ENCODE peak calls at places on chromosomes 12 and 14, in eight cellular contexts. T is spleen; M is activated naive CD4-positive, alpha-beta T cell treated with Interleukin-2 at 50 U/mL for 16 hours; I is effector memory CD8-positive, alpha-beta T cell; U is stimulated activated naive CD8-positive, alpha-beta T cell treated with anti-CD3 and anti-CD28 coated beads, Interleukin-15, Interleukin-2, amounts not matched to agents 100 U/mL and 50 U/mL, for 24 hours; O is naive thymus-derived CD4-positive, alpha-beta T cell; Y is EL; D is stromal cell of bone marrow. F is an unnamed sample.

GRCh38 chr14:99568567-99569560 is 35.1 kb downstream of the CCDC85C start:
- DNase-seq in U (no peak), T (no peak), I (no peak), O (no peak), Y (peak; percentile 83), D (no peak), M (no peak), F (peak; percentile 57)

GRCh38 chr12:13229504-13229903 is 33.0 kb downstream of the EMP1 start:
- DNase-seq in U (no peak), M (no peak), O (no peak), I (no peak), Y (no peak), D (no peak), T (no peak), F (no peak)

GRCh38 chr12:52439420-52439819 is 5.2 kb upstream of the KRT75 start:
- DNase-seq in T (no peak), Y (no peak), I (no peak), O (no peak), U (no peak), D (no peak), M (no peak), F (no peak)

GRCh38 chr12:1565172-1565571 is 29.2 kb downstream of the FBXL14 start:
- DNase-seq in I (no peak), U (no peak), T (no peak), O (no peak), D (no peak), Y (no peak), M (no peak), F (peak; percentile 34)

GRCh38 chr14:99391671-99392070 is 89.0 kb downstream of the SETD3 start:
- DNase-seq in I (no peak), U (no peak), M (no peak), D (no peak), O (no peak), Y (peak; percentile 64), T (no peak), F (no peak)

GRCh38 chr12:115657081-115658013 is 620.1 kb downstream of the MED13L start:
- DNase-seq in M (no peak), T (no peak), Y (no peak), U (no peak), O (no peak), I (no peak), D (no peak), F (no peak)

GRCh38 chr12:89479982-89480381 is 44.6 kb downstream of the GALNT4 start:
- DNase-seq in O (no peak), I (no peak), Y (no peak), M (no peak), U (no peak), T (no peak), D (no peak), F (no peak)

GRCh38 chr12:100493371-100494012 is 19.8 kb downstream of the NR1H4 start:
- DNase-seq in Y (no peak), T (no peak), M (no peak), U (no peak), D (no peak), O (no peak), I (no peak), F (no peak)

GRCh38 chr14:89325959-89326358 is 91.1 kb downstream of the FOXN3 start:
- DNase-seq in D (no peak), I (no peak), Y (no peak), M (no peak), O (no peak), U (no peak), T (no peak), F (no peak)

GRCh38 chr12:2598001-2598400 is 196.8 kb upstream of the FKBP4 start:
- DNase-seq in D (no peak), I (no peak), O (no peak), T (no peak), M (no peak), Y (no peak), U (no peak), F (no peak)

GRCh38 chr12:76486011-76486410 is 73.6 kb downstream of the OSBPL8 start:
- DNase-seq in D (no peak), Y (no peak), O (no peak), T (no peak), I (no peak), U (no peak), M (no peak), F (no peak)

GRCh38 chr12:1630081-1630826 is 1.2 kb downstream of the WNT5B start:
- DNase-seq in Y (no peak), M (peak; percentile 21), U (peak; percentile 32), D (no peak), T (peak; percentile 84), I (no peak), O (peak; percentile 22), F (no peak)

GRCh38 chr12:106348411-106348810 is 9.1 kb upstream of the POLR3B start:
- DNase-seq in D (no peak), Y (no peak), I (no peak), T (no peak), U (no peak), O (no peak), M (no peak), F (no peak)

GRCh38 chr12:47992776-47993175 is 11.5 kb downstream of the COL2A1 start:
- DNase-seq in O (no peak), M (no peak), D (no peak), T (peak; percentile 58), I (no peak), Y (no peak), U (no peak), F (no peak)

GRCh38 chr14:68585690-68586089 is 207.2 kb downstream of the ZFP36L1 start:
- DNase-seq in O (no peak), T (no peak), I (no peak), M (no peak), U (no peak), D (no peak), Y (no peak), F (no peak)

GRCh38 chr14:105322791-105323556 is 8.4 kb downstream of the PACS2 start:
- DNase-seq in D (no peak), O (no peak), Y (no peak), I (no peak), T (no peak), M (no peak), U (no peak), F (no peak)

GRCh38 chr12:113318900-113319628 is 15.8 kb downstream of the SLC8B1 start:
- DNase-seq in Y (no peak), T (no peak), D (no peak), O (no peak), U (no peak), I (no peak), M (no peak), F (no peak)

GRCh38 chr12:13242926-13243325 is 46.4 kb downstream of the EMP1 start:
- DNase-seq in M (no peak), Y (no peak), I (no peak), U (no peak), T (no peak), O (no peak), D (no peak), F (no peak)

GRCh38 chr14:24851406-24851805 is 198.5 kb downstream of the STXBP6 start:
- DNase-seq in T (no peak), U (no peak), Y (no peak), D (no peak), I (no peak), O (no peak), M (no peak), F (no peak)

GRCh38 chr12:818733-819132 is 66.4 kb downstream of the WNK1 start:
- DNase-seq in U (no peak), I (no peak), O (no peak), M (no peak), D (no peak), T (no peak), Y (no peak), F (no peak)

GRCh38 chr12:11183009-11183408 is 3.7 kb downstream of the TAS2R42 start:
- DNase-seq in T (no peak), I (no peak), O (no peak), D (no peak), M (no peak), U (no peak), Y (no peak), F (no peak)

GRCh38 chr14:103290961-103291360 is 43.1 kb upstream of the EIF5 start:
- DNase-seq in O (no peak), U (no peak), M (no peak), T (no peak), I (no peak), Y (no peak), D (no peak), F (no peak)

GRCh38 chr12:57198329-57198728 is 18.3 kb upstream of the NXPH4 start:
- DNase-seq in O (no peak), D (no peak), Y (no peak), T (no peak), U (no peak), I (no peak), M (no peak), F (no peak)

GRCh38 chr12:12432373-12432772 is 75.5 kb downstream of the BORCS5 start:
- DNase-seq in O (no peak), U (no peak), Y (peak; percentile 83), T (no peak), I (no peak), D (peak; percentile 53), M (no peak), F (no peak)

GRCh38 chr12:87274594-87275245 is 754.5 kb downstream of the C12orf50 start:
- DNase-seq in D (no peak), O (no peak), T (no peak), I (no peak), M (no peak), U (no peak), Y (peak; percentile 1), F (no peak)

GRCh38 chr12:78260976-78261375 is 430.3 kb downstream of the NAV3 start:
- DNase-seq in T (no peak), U (no peak), D (no peak), I (no peak), O (no peak), M (no peak), Y (no peak), F (no peak)